ENCODE peak calls at places on chromosomes 4 and X, in nine cellular contexts. Y is upper lobe of left lung, P is stomach, I is IMR-90, J is prostate gland, F is GM12878, X is A549, Z is ovary, E is heart left ventricle. R is an unnamed sample.

GRCh38 chr4:114563536-114564315 is 34.9 kb upstream of the UGT8 start:
- DNase-seq in I (no peak), X (no peak), Z (no peak), J (no peak), E (no peak), Y (no peak), P (no peak), F (no peak), R (no peak)

GRCh38 chr4:157043131-157043530 is 32.8 kb upstream of the GLRB start:
- DNase-seq in P (no peak), X (no peak), Y (no peak), J (no peak), I (peak), Z (no peak), F (no peak), E (no peak), R (no peak)

GRCh38 chrX:72495041-72495440 is 77.6 kb downstream of the HDAC8 start:
- DNase-seq in P (no peak), Y (no peak), F (no peak), X (no peak), E (no peak), I (no peak), J (no peak), Z (no peak), R (no peak)

GRCh38 chr4:8192748-8193738 is 6.0 kb upstream of the SH3TC1 start:
- DNase-seq in J (peak), F (peak), Z (no peak), E (no peak), P (peak), X (peak), I (peak), Y (peak), R (peak)

GRCh38 chr4:1771555-1772305 is 21.4 kb upstream of the FGFR3 start:
- DNase-seq in X (no peak), E (no peak), Z (no peak), P (no peak), Y (no peak), I (no peak), J (no peak), F (no peak), R (no peak)

GRCh38 chrX:49171752-49172279 is at the start of gene PLP2:
- DNase-seq in F (no peak), Y (peak), E (no peak), I (peak), J (no peak), P (peak), Z (peak), X (no peak), R (peak)

GRCh38 chr4:25075129-25075528 is 44.4 kb upstream of the LGI2 start:
- DNase-seq in J (no peak), P (no peak), F (no peak), Y (no peak), E (no peak), I (no peak), X (no peak), Z (no peak), R (no peak)

GRCh38 chr4:145840162-145840768 is 98.4 kb downstream of the ZNF827 start:
- DNase-seq in Y (no peak), I (peak), Z (no peak), J (no peak), P (no peak), X (peak), E (no peak), F (peak), R (no peak)

GRCh38 chrX:114162068-114162735 is 421.7 kb upstream of the HTR2C start:
- DNase-seq in F (no peak), Z (no peak), E (no peak), I (no peak), Y (no peak), P (no peak), X (no peak), J (no peak), R (no peak)

GRCh38 chr4:40918330-40918729 is 168.6 kb downstream of the NSUN7 start:
- DNase-seq in Y (peak), P (peak), F (no peak), X (no peak), I (peak), Z (peak), E (peak), J (peak), R (peak)

GRCh38 chrX:8323356-8323755 is 141.3 kb upstream of the VCX3B start:
- DNase-seq in P (no peak), J (no peak), E (no peak), Y (no peak), F (no peak), Z (no peak), X (no peak), I (no peak), R (no peak)

GRCh38 chr4:121030151-121030550 is 42.2 kb downstream of the NDNF start:
- DNase-seq in J (no peak), E (no peak), I (no peak), X (no peak), F (no peak), Z (no peak), P (no peak), Y (no peak), R (no peak)

GRCh38 chr4:187633245-187633644 is 362.3 kb upstream of the ZFP42 start:
- DNase-seq in J (no peak), I (no peak), P (no peak), X (no peak), Z (no peak), Y (no peak), F (no peak), E (no peak), R (no peak)

DNA sequence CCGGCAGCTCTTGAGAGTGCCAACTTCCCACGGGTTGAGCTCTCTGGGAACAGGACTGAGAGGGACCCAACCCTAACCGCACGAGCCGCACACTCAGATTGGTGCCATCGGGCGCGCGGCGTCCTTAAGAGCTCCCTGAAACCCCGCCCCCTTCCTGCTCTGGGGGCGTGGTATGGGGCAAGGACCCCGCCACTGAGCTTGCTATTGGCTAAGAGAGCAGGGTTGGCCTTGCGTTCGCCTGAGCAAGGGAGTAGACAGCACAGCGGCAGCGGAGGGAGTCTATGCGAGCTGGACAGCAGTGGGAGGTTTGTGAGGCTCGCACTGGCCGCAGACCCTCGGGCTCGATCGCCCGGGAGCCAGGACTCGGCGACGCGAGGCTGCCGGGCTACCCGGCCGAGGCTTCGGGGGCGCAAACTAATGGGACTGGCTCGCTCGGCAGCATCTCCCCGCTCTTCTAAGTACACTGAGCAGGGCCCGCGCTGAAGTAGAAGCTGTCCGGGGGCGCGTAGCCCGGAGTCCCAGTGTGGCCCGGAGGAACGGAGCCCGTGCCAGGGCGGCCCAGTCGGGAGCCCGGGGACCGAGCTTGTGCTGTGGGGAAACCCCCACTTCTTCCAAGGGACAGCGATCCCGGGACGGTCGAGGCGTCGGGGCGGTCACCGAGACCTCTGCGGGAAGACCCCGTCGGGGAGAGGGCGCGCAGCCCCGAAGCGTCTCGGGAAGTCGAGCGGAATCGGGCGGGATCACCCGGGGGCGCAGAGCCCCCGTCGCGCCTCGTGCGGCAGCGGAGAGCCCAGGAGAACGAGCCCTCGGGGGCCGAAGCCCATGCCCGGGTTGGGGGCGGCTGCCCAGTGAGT is at the start of gene EFNB1:
- DNase-seq in Z (peak), X (peak), I (peak), P (peak), E (peak), J (peak), Y (peak), F (peak), R (peak)
- TF ChIP-seq POLR2A in Z (peak), X (peak), I (peak), P (no peak), E (peak), J (peak), Y (peak), F (peak), R (peak)

GRCh38 chr4:76968937-76969336 is 19.4 kb downstream of the SEPTIN11 start:
- DNase-seq in I (no peak), Z (no peak), P (no peak), Y (no peak), J (no peak), E (no peak), F (no peak), X (no peak), R (no peak)
- H3K27ac ChIP-seq in I (no peak), Z (no peak), P (no peak), Y (no peak), J (no peak), E (no peak), F (no peak), X (no peak), R (no peak)

GRCh38 chrX:79366888-79367749 is at the start of gene ITM2A:
- DNase-seq in Y (peak), F (no peak), P (peak), J (no peak), Z (peak), E (peak), X (no peak), I (no peak), R (peak)

GRCh38 chrX:79369871-79370270 is 2.7 kb upstream of the ITM2A start:
- DNase-seq in I (no peak), E (no peak), X (no peak), Z (no peak), J (no peak), F (no peak), Y (no peak), P (no peak), R (no peak)

GRCh38 chrX:79366556-79366887 is 612 bp downstream of the ITM2A start:
- DNase-seq in P (no peak), F (no peak), E (no peak), Z (no peak), J (no peak), X (no peak), Y (no peak), I (no peak), R (no peak)

GRCh38 chrX:79365591-79365990 is 1.5 kb downstream of the ITM2A start:
- DNase-seq in E (no peak), F (no peak), X (no peak), P (no peak), J (no peak), Y (no peak), Z (no peak), I (no peak), R (no peak)

DNA sequence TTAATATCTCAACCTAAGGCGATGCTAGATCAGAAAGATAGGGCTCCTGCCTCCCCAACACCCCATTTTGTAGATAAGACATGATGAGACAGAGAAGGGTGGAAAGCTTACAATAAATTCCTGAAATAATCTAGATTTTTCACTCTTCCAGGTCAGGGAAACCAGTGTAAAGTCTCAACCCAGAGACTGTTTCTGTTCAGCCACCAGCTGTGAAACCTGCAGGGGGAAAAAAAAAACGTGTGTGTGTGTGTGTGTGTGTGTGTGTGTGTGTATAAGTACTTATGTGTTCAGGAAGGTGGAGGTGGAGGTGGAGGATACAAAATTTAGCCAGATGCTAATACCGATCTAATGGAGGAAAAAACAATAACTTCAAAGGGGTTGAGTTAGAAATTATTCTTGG is 773 bp upstream of the ITM2A start:
- DNase-seq in X (no peak), Z (no peak), J (no peak), I (no peak), F (no peak), P (no peak), E (no peak), Y (no peak), R (no peak)
- H3K4me3 ChIP-seq in X (no peak), Z (no peak), J (no peak), I (no peak), F (no peak), P (no peak), E (peak), Y (no peak), R (no peak)

DNA sequence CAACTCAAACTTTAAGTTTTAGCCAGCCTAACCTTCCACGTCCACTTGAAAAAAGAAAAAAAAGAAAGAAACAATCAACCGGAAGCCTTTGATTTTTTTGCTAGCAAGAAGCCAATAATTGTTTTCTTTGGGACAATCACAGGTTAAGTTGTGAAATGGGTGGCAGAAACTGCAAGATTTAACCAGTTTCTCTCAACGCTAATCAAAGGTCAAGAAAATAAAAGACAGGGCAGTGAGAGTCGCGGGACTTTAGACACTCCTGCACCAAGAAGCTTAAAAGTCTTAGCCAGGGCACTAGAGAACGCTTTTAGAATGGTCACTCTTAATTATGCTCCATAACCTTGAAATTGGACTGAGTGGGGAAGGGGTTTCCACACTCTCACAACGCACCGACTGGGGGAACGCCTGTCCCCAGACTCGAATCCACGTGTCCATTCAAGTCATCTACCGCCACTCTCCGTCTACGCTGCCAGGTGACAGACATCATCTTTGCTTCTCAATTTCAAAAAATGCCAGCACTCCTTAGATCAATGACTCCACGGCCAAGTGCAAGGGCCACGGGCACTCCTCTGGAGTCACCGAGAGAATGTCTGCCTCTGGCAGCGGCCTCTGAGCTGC is 883 bp downstream of the ACSL1 start:
- DNase-seq in X (no peak), I (no peak), F (no peak), J (no peak), Z (no peak), Y (no peak), P (peak), E (no peak), R (no peak)
- TF ChIP-seq POLR2A in X (no peak), I (no peak), F (no peak), J (no peak), Z (no peak), Y (no peak), P (no peak), E (no peak), R (no peak)

GRCh38 chr4:6918345-6918744 is 8.7 kb downstream of the TBC1D14 start:
- DNase-seq in Y (no peak), J (no peak), Z (no peak), E (no peak), I (no peak), P (no peak), X (no peak), F (no peak), R (no peak)

GRCh38 chr4:6923507-6923906 is 13.9 kb downstream of the TBC1D14 start:
- DNase-seq in Z (no peak), Y (no peak), X (no peak), P (no peak), J (no peak), I (no peak), F (no peak), E (no peak), R (no peak)

GRCh38 chr4:6917445-6918241 is 8.0 kb downstream of the TBC1D14 start:
- DNase-seq in J (peak), E (peak), F (no peak), I (no peak), Z (peak), X (peak), P (peak), Y (peak), R (peak)

GRCh38 chr4:6916587-6917444 is 7.2 kb downstream of the TBC1D14 start:
- DNase-seq in E (no peak), X (no peak), P (peak), Y (peak), I (no peak), Z (no peak), F (no peak), J (peak), R (peak)

DNA sequence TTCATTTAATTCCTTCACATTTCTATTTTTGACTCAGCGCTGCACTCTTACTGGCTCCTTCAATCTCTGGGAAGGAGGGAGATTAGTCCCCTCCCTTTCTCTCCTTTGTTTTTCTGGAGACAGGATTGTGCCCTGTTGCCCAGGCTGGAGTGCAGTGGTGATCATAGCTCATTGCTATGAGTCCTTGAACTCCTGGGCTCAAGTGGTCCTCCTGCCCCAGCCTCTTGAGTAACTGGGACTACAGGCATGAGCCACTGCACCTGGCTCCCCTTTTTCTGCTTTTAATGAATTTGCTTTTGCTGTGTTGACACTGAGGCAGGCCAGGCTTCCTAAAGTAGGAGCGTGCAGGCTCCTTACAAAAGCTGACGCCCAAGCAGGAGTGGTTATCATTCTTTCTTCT is 10.5 kb downstream of the TBC1D14 start:
- DNase-seq in Y (peak), J (no peak), Z (no peak), I (no peak), X (no peak), P (no peak), F (no peak), E (no peak), R (no peak)
- H3K27ac ChIP-seq in Y (peak), J (no peak), Z (no peak), I (no peak), X (no peak), P (peak), F (no peak), E (no peak), R (no peak)

GRCh38 chr4:93827272-93827947 is 1.1 kb upstream of the ATOH1 start:
- DNase-seq in F (no peak), E (no peak), X (no peak), Z (no peak), Y (no peak), P (no peak), I (no peak), J (no peak), R (peak)
- H3K4me3 ChIP-seq in F (no peak), E (no peak), X (no peak), Z (no peak), Y (no peak), P (no peak), I (no peak), J (no peak), R (no peak)

GRCh38 chr4:72977936-72978485 is 91.5 kb downstream of the COX18 start:
- DNase-seq in J (no peak), Y (no peak), E (no peak), P (no peak), X (no peak), Z (no peak), I (no peak), F (no peak), R (no peak)
- TF ChIP-seq POLR2A in J (no peak), Y (no peak), E (no peak), P (no peak), X (no peak), Z (no peak), I (no peak), F (no peak), R (no peak)